ENCODE peak calls at places on chromosomes 2 and 18, in four cellular contexts. U is Ammon's horn; G is iris pigment epithelial cell; T is activated CD4-positive, CD25-positive, alpha-beta regulatory T cell treated with anti-CD3 and anti-CD28 coated beads, Interleukin-2, amount 50 U/mL, for 16 hours. O is an unnamed sample.

GRCh38 chr2:174328309-174329156 is 6.2 kb upstream of the SP9 start:
- DNase-seq in T (no peak), G (no peak), U (no peak), O (peak)

GRCh38 chr2:79120194-79120713 is at the start of gene REG1A:
- DNase-seq in T (no peak), U (no peak), G (no peak), O (no peak)

GRCh38 chr18:75896865-75897264 is 469.4 kb upstream of the SMIM21 start:
- DNase-seq in G (no peak), U (no peak), T (no peak), O (no peak)

GRCh38 chr2:107215764-107216398 is 329.9 kb upstream of the ST6GAL2 start:
- DNase-seq in T (no peak), U (no peak), G (no peak), O (no peak)

GRCh38 chr18:67733094-67733493 is 216.6 kb upstream of the DSEL start:
- DNase-seq in G (peak), T (no peak), U (no peak), O (no peak)

GRCh38 chr2:25851740-25852503 is 26.4 kb downstream of the ASXL2 start:
- DNase-seq in U (peak), T (peak), G (peak), O (no peak)

GRCh38 chr2:146927080-146927714 is 917.6 kb upstream of the ACVR2A start:
- DNase-seq in G (peak), U (peak), T (no peak), O (peak)

GRCh38 chr2:3222636-3223035 is 155.0 kb downstream of the EIPR1 start:
- DNase-seq in T (peak), G (peak), U (no peak), O (no peak)

GRCh38 chr18:26159353-26159752 is 25.7 kb downstream of the PSMA8 start:
- DNase-seq in U (no peak), G (no peak), T (no peak), O (no peak)

GRCh38 chr18:4510160-4510559 is 55.1 kb upstream of the DLGAP1 start:
- DNase-seq in T (no peak), G (no peak), U (no peak), O (no peak)

GRCh38 chr2:79512442-79513401 is at the start of gene CTNNA2:
- DNase-seq in T (no peak), G (peak), U (peak), O (peak)

GRCh38 chr2:23698733-23699391 is 228.1 kb downstream of the ATAD2B start:
- DNase-seq in T (no peak), U (peak), G (peak), O (peak)

GRCh38 chr2:200765139-200765951 is 46.4 kb upstream of the BZW1 start:
- DNase-seq in U (no peak), T (no peak), G (peak), O (no peak)

GRCh38 chr2:27407798-27408491 is 1.4 kb downstream of the PPM1G start:
- DNase-seq in U (peak), T (no peak), G (peak), O (peak)

GRCh38 chr2:119220720-119221301 is 2.8 kb upstream of the STEAP3 start:
- DNase-seq in G (no peak), U (no peak), T (no peak), O (no peak)

GRCh38 chr2:141611981-141612380 is 518.8 kb downstream of the LRP1B start:
- DNase-seq in G (peak), U (no peak), T (no peak), O (no peak)

GRCh38 chr2:180048256-180048655 is 41.2 kb upstream of the CWC22 start:
- DNase-seq in G (no peak), U (no peak), T (no peak), O (no peak)

GRCh38 chr2:203673933-203674332 is 32.5 kb upstream of the CD28 start:
- DNase-seq in G (peak), U (no peak), T (no peak), O (no peak)

GRCh38 chr18:53380063-53380639 is 844.3 kb downstream of the MBD2 start:
- DNase-seq in T (no peak), G (peak), U (peak), O (no peak)

GRCh38 chr2:53473236-53473635 is 294.4 kb upstream of the CHAC2 start:
- DNase-seq in U (no peak), G (no peak), T (no peak), O (peak)

GRCh38 chr18:7607535-7608173 is 40.5 kb downstream of the PTPRM start:
- DNase-seq in G (no peak), U (no peak), T (no peak), O (no peak)

GRCh38 chr2:152694161-152694661 is 23.1 kb downstream of the PRPF40A start:
- DNase-seq in G (peak), U (no peak), T (peak), O (no peak)

GRCh38 chr2:219517954-219518778 is 3.9 kb downstream of the ASIC4 start:
- DNase-seq in U (no peak), T (no peak), G (no peak), O (no peak)

GRCh38 chr2:241812730-241813079 is 3.7 kb downstream of the NEU4 start:
- DNase-seq in U (peak), G (no peak), T (no peak), O (no peak)

GRCh38 chr2:203918264-203918663 is 18.3 kb upstream of the ICOS start:
- DNase-seq in T (no peak), G (no peak), U (no peak), O (peak)

GRCh38 chr2:236335696-236336574 is 71.7 kb upstream of the ASB18 start:
- DNase-seq in T (no peak), G (no peak), U (no peak), O (no peak)